ENCODE peak calls at places on chromosomes 2 and 18, in five cellular contexts. W, Q, O, E and T are unnamed samples.
A peak's percentile ranks its signal among the peaks of the same experiment; 100 is the strongest.

GRCh38 chr2:200239216-200239615 is 67.3 kb upstream of the SPATS2L start:
- DNase-seq in W (no peak), Q (no peak), O (no peak), E (peak; percentile 66), T (peak; percentile 5)

GRCh38 chr2:218273908-218274249 is 3.6 kb downstream of the PNKD start:
- DNase-seq in W (no peak), Q (no peak), O (no peak), E (no peak), T (no peak)

GRCh38 chr2:43472527-43473194 is 123.2 kb downstream of the THADA start:
- DNase-seq in W (no peak), Q (no peak), O (peak; percentile 61), E (no peak), T (no peak)

GRCh38 chr2:126700073-126700581 is 44.2 kb downstream of the GYPC start:
- DNase-seq in W (peak; percentile 43), Q (no peak), O (peak; percentile 42), E (peak; percentile 40), T (no peak)

GRCh38 chr18:53544926-53545325 is 679.5 kb downstream of the MBD2 start:
- DNase-seq in W (no peak), Q (no peak), O (no peak), E (no peak), T (no peak)

GRCh38 chr2:149872041-149872440 is 284.5 kb upstream of the MMADHC start:
- DNase-seq in W (no peak), Q (no peak), O (no peak), E (no peak), T (no peak)

GRCh38 chr2:239482801-239483712 is 82.2 kb upstream of the HDAC4 start:
- DNase-seq in W (no peak), Q (no peak), O (no peak), E (no peak), T (no peak)

GRCh38 chr2:225226441-225226840 is 173.1 kb upstream of the NYAP2 start:
- DNase-seq in W (no peak), Q (no peak), O (no peak), E (no peak), T (no peak)

GRCh38 chr2:17918789-17919188 is 40.3 kb downstream of the KCNS3 start:
- DNase-seq in W (no peak), Q (no peak), O (peak; percentile 13), E (peak; percentile 10), T (no peak)

GRCh38 chr2:47225061-47225783 is 70.1 kb upstream of the STPG4 start:
- DNase-seq in W (no peak), Q (no peak), O (peak; percentile 88), E (peak; percentile 93), T (no peak)

GRCh38 chr2:19955544-19956422 is 34.1 kb downstream of the WDR35 start:
- DNase-seq in W (peak; percentile 70), Q (peak; percentile 52), O (peak; percentile 77), E (peak; percentile 79), T (peak; percentile 50)

GRCh38 chr2:228613133-228613532 is 431.6 kb upstream of the SPHKAP start:
- DNase-seq in W (no peak), Q (no peak), O (peak; percentile 95), E (peak; percentile 63), T (no peak)

DNA sequence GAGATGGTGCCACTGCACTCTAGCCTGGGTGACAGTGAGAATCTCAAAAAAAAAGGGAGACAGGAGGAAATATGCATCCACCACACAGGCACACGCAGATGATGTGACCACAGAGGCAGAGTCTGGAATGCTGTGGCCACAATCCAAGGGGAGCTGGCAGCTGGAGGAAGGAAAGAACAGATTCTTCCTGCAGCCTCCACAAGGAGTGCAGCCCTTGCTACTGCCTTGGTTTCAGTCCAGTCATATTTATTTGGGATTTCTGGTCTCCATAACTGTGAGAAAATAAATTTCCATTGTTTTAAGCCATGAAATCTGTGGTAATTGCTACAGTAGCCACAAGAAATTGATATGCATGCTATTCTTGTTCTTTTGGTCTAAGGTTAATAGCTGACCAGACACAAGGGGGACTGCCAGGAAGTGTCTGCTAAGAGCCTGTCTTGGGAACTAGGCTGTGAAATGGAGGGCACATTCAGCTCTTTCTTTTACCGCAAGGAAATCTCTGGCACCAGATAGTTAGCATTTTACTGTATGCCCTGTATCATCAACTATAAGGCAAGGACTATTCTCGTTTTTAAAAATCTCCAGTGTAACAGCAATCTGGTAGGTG is 133.1 kb upstream of the SEC11C start:
- DNase-seq in W (no peak), Q (no peak), O (no peak), E (peak; percentile 42), T (no peak)
- H2BK15ac ChIP-seq in W (no peak overlapping the region), Q (no peak overlapping the region), O (no peak overlapping the region), E (peak overlapping the region; percentile 57), T (no peak overlapping the region)

DNA sequence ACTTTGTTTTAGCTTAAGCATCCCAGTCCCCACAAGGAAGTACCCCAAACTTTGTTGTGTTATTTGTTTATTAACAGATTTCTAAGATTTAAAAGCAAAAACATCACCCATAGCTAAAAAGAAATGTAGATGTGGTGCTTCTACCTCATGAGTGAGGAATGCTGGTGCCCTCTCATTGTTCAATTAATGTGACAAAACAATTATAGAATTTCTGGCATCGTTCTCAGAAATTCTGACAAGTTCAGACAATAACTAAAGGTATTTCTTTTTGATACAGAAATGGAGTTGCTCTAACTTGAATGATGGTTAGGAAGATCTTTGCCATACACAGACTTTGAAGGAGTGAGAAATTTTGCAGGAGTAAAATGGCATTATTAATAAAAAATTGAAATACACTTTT is 42.9 kb downstream of the SPRED2 start:
- DNase-seq in W (no peak), Q (no peak), O (no peak), E (no peak), T (no peak)
- H2AFZ ChIP-seq in W (no peak overlapping the region), Q (no peak overlapping the region), O (no peak overlapping the region), E (no peak overlapping the region), T (no peak overlapping the region)

DNA sequence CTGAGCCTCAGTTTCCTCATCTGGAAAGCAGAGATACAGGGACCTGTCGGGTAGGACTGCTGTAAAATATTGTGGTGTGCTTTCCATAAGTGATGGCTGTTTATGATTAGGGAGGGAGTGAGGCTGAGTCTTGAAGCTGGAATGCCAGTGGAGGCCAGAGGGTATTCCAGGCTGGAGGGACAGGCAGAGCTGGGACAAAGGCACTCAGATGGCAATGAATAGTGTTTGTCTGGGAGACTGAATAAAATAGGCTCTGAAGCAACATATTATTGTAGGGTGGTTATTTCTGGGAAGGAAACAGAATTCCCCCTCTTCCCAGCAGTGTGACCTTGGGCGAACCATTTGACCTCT is 120.7 kb downstream of the INHBB start:
- DNase-seq in W (no peak), Q (no peak), O (no peak), E (no peak), T (no peak)
- H2AK5ac ChIP-seq in W (no peak overlapping the region), Q (no peak overlapping the region), O (no peak overlapping the region), E (no peak overlapping the region), T (no peak overlapping the region)

GRCh38 chr18:11948852-11949523 is 32.3 kb upstream of the IMPA2 start:
- DNase-seq in W (no peak), Q (no peak), O (peak; percentile 68), E (peak; percentile 51), T (no peak)

GRCh38 chr18:11950824-11951223 is 30.5 kb upstream of the IMPA2 start:
- DNase-seq in W (no peak), Q (no peak), O (no peak), E (no peak), T (no peak)

GRCh38 chr18:11944786-11945185 is 36.5 kb upstream of the IMPA2 start:
- DNase-seq in W (no peak), Q (no peak), O (no peak), E (no peak), T (no peak)

GRCh38 chr18:11946756-11947155 is 34.6 kb upstream of the IMPA2 start:
- DNase-seq in W (no peak), Q (no peak), O (peak; percentile 67), E (peak; percentile 70), T (no peak)

GRCh38 chr18:11947214-11948119 is 33.8 kb upstream of the IMPA2 start:
- DNase-seq in W (peak; percentile 89), Q (peak; percentile 83), O (peak; percentile 97), E (peak; percentile 98), T (peak; percentile 54)
- H2BK15ac ChIP-seq in W (no peak overlapping the region), Q (no peak overlapping the region), O (peak overlapping the region; percentile 78), E (peak overlapping the region; percentile 99), T (peak overlapping the region; percentile 70)

GRCh38 chr2:238294046-238294392 is 5.6 kb upstream of the PER2 start:
- DNase-seq in W (no peak), Q (no peak), O (no peak), E (no peak), T (no peak)
- H2AFZ ChIP-seq in W (no peak overlapping the region), Q (no peak overlapping the region), O (no peak overlapping the region), E (no peak overlapping the region), T (no peak overlapping the region)

GRCh38 chr2:236715511-236715961 is 145.9 kb downstream of the ACKR3 start:
- DNase-seq in W (no peak), Q (no peak), O (no peak), E (no peak), T (peak; percentile 68)

GRCh38 chr2:236712304-236712703 is 142.7 kb downstream of the ACKR3 start:
- DNase-seq in W (no peak), Q (no peak), O (peak; percentile 23), E (peak; percentile 52), T (no peak)

GRCh38 chr2:236712961-236713673 is 143.5 kb downstream of the ACKR3 start:
- DNase-seq in W (no peak), Q (no peak), O (no peak), E (no peak), T (no peak)

GRCh38 chr2:236715077-236715476 is 145.5 kb downstream of the ACKR3 start:
- DNase-seq in W (no peak), Q (no peak), O (no peak), E (no peak), T (peak; percentile 24)

DNA sequence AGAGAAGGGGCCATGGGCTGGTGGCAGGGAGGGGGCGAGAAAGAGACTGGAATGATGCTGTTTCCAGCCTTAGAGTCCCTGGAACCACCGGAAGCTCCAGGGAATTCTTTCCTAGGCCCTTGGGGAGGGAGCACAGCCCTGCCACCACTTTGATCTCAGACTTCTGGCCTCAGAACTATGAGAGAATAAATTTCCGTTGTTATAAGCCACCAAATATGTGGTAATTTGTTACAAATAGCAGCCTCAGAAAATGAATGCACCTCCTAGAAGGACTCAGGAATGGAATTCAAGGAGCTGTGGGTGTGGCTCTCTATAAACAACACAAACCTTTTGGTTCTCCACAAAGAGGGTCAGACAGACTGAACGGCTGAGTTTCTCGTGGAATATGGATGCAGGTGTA is 144.4 kb downstream of the ACKR3 start:
- DNase-seq in W (no peak), Q (no peak), O (no peak), E (no peak), T (no peak)
- H2AK5ac ChIP-seq in W (no peak overlapping the region), Q (no peak overlapping the region), O (no peak overlapping the region), E (peak overlapping the region; percentile 29), T (no peak overlapping the region)

GRCh38 chr2:202566286-202566685 is 68.5 kb upstream of the FAM117B start:
- DNase-seq in W (no peak), Q (no peak), O (no peak), E (no peak), T (no peak)
- H2BK15ac ChIP-seq in W (no peak overlapping the region), Q (no peak overlapping the region), O (no peak overlapping the region), E (no peak overlapping the region), T (no peak overlapping the region)